ENCODE peak calls at places on chromosomes 4 and X, in five cellular contexts. K is K562, P is foreskin fibroblast, S is left ventricle myocardium inferior, W is tibial nerve. R is an unnamed sample.

GRCh38 chr4:24209891-24210290 is 320.0 kb upstream of the PPARGC1A start:
- DNase-seq in P (no peak), W (no peak), K (no peak), S (no peak), R (no peak)

GRCh38 chr4:76977731-76978350 is 28.3 kb downstream of the SEPTIN11 start:
- DNase-seq in K (no peak), S (no peak), W (no peak), P (peak; percentile 61), R (no peak)

GRCh38 chrX:101260435-101260834 is 30.7 kb downstream of the TAF7L start:
- DNase-seq in W (no peak), P (no peak), K (peak; percentile 46), S (no peak), R (no peak)

GRCh38 chr4:87853108-87853507 is 20.3 kb downstream of the MEPE start:
- DNase-seq in K (peak; percentile 13), S (no peak), P (no peak), W (no peak), R (no peak)

GRCh38 chr4:12409507-12410190 is 981.0 kb upstream of the HS3ST1 start:
- DNase-seq in P (no peak), W (no peak), K (no peak), S (no peak), R (no peak)

GRCh38 chrX:12987900-12988594 is 13.1 kb downstream of the TMSB4X start:
- DNase-seq in K (no peak), S (no peak), W (no peak), P (no peak), R (no peak)

GRCh38 chr4:72666910-72667309 is 97.9 kb upstream of the ADAMTS3 start:
- DNase-seq in K (peak; percentile 7), W (no peak), P (no peak), S (no peak), R (no peak)

GRCh38 chrX:26783512-26784225 is 567.7 kb downstream of the MAGEB5 start:
- DNase-seq in S (no peak), P (no peak), W (no peak), K (peak; percentile 2), R (no peak)

GRCh38 chr4:2284934-2285664 is 23.2 kb upstream of the MXD4 start:
- DNase-seq in K (no peak), W (no peak), P (peak; percentile 64), S (no peak), R (no peak)

GRCh38 chr4:7134737-7135388 is 57.5 kb upstream of the SORCS2 start:
- DNase-seq in S (peak; percentile 55), P (peak; percentile 65), W (peak; percentile 68), K (no peak), R (peak; percentile 77)

GRCh38 chrX:9475984-9476383 is 11.1 kb downstream of the TBL1X start:
- DNase-seq in P (no peak), W (no peak), S (no peak), K (no peak), R (no peak)

GRCh38 chrX:23826653-23827052 is 43.7 kb downstream of the SAT1 start:
- DNase-seq in W (no peak), K (no peak), S (no peak), P (no peak), R (no peak)

GRCh38 chr4:104879367-104879766 is 267.3 kb upstream of the TET2 start:
- DNase-seq in K (no peak), S (no peak), W (no peak), P (no peak), R (no peak)

GRCh38 chr4:82380831-82381230 is 7.0 kb upstream of the HNRNPD start:
- DNase-seq in K (no peak), S (no peak), P (no peak), W (no peak), R (peak; percentile 63)

GRCh38 chr4:153181293-153182080 is 22.8 kb upstream of the TRIM2 start:
- DNase-seq in K (no peak), S (no peak), W (no peak), P (no peak), R (no peak)

GRCh38 chrX:155334486-155335316 is at the start of gene CLIC2:
- DNase-seq in K (peak; percentile 76), P (peak; percentile 29), W (peak; percentile 12), S (peak; percentile 30), R (no peak)

GRCh38 chr4:139665079-139665689 is 435 bp upstream of the MGST2 start:
- DNase-seq in P (no peak), W (no peak), S (no peak), K (no peak), R (no peak)

GRCh38 chr4:2930135-2930805 is 32.9 kb downstream of the NOP14 start:
- DNase-seq in K (no peak), S (peak; percentile 15), W (no peak), P (no peak), R (peak; percentile 49)

GRCh38 chr4:153448003-153448731 is 18.0 kb upstream of the TMEM131L start:
- DNase-seq in K (no peak), P (no peak), W (no peak), S (no peak), R (no peak)

GRCh38 chr4:35500812-35501211 is 743.5 kb downstream of the ARAP2 start:
- DNase-seq in S (no peak), P (no peak), W (no peak), K (no peak), R (no peak)

DNA sequence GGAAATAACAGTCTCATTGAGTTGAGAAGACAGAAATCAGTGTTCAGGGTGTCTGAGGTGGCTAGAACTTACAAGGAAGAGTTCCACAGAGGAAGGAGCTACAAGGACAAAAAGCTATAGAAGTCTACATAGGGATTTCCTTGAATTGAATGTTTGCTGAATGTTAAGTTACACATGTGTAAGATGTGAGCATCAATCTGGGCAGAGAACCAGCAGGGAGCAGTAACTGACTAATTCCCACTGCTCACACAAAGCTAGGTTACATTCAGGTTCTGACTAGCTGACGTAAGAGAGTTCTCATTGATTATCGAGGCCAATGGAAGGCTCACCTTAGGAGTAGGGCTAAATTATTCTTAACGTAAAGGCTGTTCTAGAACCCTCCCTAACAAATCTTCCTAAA is 60.5 kb downstream of the SLC30A9 start:
- DNase-seq in W (no peak), K (no peak), S (no peak), P (no peak), R (no peak)
- TF ChIP-seq CTCF in W (no peak), K (no peak), S (no peak), P (no peak), R (no peak)

GRCh38 chr4:78056265-78057129 is 626 bp upstream of the FRAS1 start:
- DNase-seq in W (peak; percentile 57), P (peak; percentile 79), S (peak; percentile 70), K (peak; percentile 10), R (no peak)
- TF ChIP-seq CTCF in W (no peak), P (peak; percentile 5), S (peak; percentile 29), K (no peak), R (peak; percentile 22)

GRCh38 chrX:41452565-41452964 is 5.4 kb downstream of the NYX start:
- DNase-seq in P (no peak), S (no peak), W (no peak), K (no peak), R (no peak)

GRCh38 chrX:41452972-41453371 is 5.8 kb downstream of the NYX start:
- DNase-seq in P (peak; percentile 34), K (no peak), W (no peak), S (no peak), R (no peak)

GRCh38 chrX:41459714-41460113 is 12.6 kb downstream of the NYX start:
- DNase-seq in W (no peak), K (no peak), P (no peak), S (no peak), R (no peak)

DNA sequence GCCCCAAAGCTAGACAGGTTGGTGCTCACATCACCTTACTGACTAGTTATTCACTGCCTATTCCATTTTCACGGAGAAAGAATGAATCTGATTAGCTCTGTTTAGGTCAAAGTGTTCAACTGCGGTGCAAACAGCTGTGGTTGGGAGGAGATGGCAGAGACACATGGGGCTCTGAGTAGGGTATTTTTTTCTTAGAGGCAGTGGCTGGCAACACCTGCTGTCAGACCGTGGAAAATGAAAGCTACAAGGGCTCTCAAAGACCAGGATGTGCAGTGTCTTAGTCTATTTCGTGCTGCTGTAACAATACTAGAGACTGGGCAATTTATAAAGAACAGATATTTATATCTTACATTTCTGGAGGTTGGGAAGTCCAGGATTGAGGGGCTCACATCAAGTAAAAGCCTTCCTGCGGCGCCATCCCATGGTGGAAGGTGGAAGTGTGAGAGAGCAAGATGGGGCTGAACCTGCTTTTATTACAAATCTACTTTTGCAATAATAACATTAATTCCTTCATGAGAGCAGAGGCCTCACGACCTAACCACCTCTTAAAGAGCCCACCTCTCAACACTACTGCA is 10.6 kb downstream of the NYX start:
- DNase-seq in K (no peak), S (no peak), W (no peak), P (no peak), R (no peak)
- TF ChIP-seq CTCF in K (no peak), S (peak; percentile 20), W (no peak), P (peak; percentile 8), R (peak; percentile 39)

DNA sequence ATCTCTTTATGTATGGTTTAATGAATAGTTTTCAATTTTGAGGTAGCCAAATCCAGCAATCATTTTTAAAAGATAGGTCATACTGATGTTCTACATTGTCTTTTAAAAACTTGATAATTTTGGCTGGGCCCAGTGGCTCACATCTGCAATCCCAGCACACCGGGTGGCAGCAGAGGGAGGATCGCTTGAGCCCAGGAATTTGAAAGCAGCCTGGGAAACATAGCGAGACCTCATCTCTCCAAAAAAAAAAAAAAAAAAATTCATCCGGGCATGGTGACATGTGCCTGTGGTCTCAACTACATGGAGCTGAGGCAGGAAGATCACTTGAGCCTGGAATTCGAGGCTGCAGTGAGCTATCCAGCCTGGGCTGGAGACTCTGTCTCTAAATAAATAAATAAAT is 419.8 kb downstream of the GALNTL6 start:
- DNase-seq in P (no peak), S (no peak), K (no peak), W (no peak), R (no peak)
- TF ChIP-seq CTCF in P (no peak), S (no peak), K (no peak), W (no peak), R (peak; percentile 50)

GRCh38 chr4:107666134-107666533 is 53.9 kb downstream of the PAPSS1 start:
- DNase-seq in K (no peak), P (peak; percentile 22), S (no peak), W (no peak), R (no peak)
- TF ChIP-seq CTCF in K (no peak), P (peak; percentile 43), S (peak; percentile 53), W (peak; percentile 27), R (peak; percentile 89)

DNA sequence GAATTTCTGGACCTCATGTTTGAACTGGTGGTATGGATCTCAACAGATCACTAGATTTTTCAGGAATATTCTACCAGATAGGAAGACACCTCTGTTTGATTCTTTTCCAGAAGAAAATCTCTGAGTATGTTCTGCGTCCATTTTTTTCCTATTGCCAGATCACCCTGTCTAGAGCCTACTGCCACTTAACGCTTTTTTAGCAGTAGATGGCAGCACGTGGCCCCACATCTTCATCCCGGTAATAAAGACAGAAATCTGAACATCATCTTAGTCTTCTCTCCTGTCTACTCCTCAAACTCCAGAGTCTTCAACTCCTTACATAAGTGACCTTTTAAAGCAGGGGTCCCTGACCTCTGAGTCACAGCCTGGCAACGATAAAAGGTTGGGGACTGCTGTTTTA is 184.7 kb downstream of the TMA16 start:
- DNase-seq in W (no peak), P (no peak), S (no peak), K (no peak), R (no peak)
- TF ChIP-seq CTCF in W (no peak), P (peak; percentile 22), S (no peak), K (no peak), R (peak; percentile 75)

R was measured in chondrocyte.